ENCODE peak calls at places on chromosome 18, in five cellular contexts. One of them, this sample, is unnamed.

GRCh38 chr18:41144444-41144843 is 810.6 kb upstream of the PIK3C3 start:
- DNase-seq in GM12878: no peak
- DNase-seq in HL-60: no peak
- DNase-seq in A549: no peak
- DNase-seq in Panc1: no peak
- DNase-seq in this sample: no peak

GRCh38 chr18:78739843-78740677 is 239.6 kb upstream of the SALL3 start:
- DNase-seq in HL-60: no peak
- DNase-seq in A549: no peak
- DNase-seq in Panc1: no peak
- DNase-seq in GM12878: no peak
- DNase-seq in this sample: no peak

GRCh38 chr18:76412818-76413565 is 82.0 kb downstream of the ZNF516 start:
- DNase-seq in HL-60: no peak
- DNase-seq in Panc1: no peak
- DNase-seq in A549: no peak
- DNase-seq in GM12878: no peak
- DNase-seq in this sample: no peak

GRCh38 chr18:4181882-4182568 is 273.1 kb downstream of the DLGAP1 start:
- DNase-seq in A549: no peak
- DNase-seq in Panc1: no peak
- DNase-seq in HL-60: no peak
- DNase-seq in GM12878: no peak
- DNase-seq in this sample: no peak

GRCh38 chr18:63378919-63379638 is 12.1 kb upstream of the KDSR start:
- DNase-seq in GM12878: no peak
- DNase-seq in A549: no peak
- DNase-seq in Panc1: no peak
- DNase-seq in HL-60: no peak
- DNase-seq in this sample: no peak

GRCh38 chr18:55650363-55650870 is 62.4 kb upstream of the TCF4 start:
- DNase-seq in HL-60: no peak
- DNase-seq in GM12878: no peak
- DNase-seq in Panc1: no peak
- DNase-seq in A549: no peak
- DNase-seq in this sample: no peak

GRCh38 chr18:9825571-9826073 is 60.2 kb upstream of the TXNDC2 start:
- DNase-seq in GM12878: no peak
- DNase-seq in HL-60: peak
- DNase-seq in Panc1: no peak
- DNase-seq in A549: peak
- DNase-seq in this sample: peak

GRCh38 chr18:9380101-9380500 is 45.5 kb downstream of the TWSG1 start:
- DNase-seq in HL-60: no peak
- DNase-seq in Panc1: no peak
- DNase-seq in A549: no peak
- DNase-seq in GM12878: no peak
- DNase-seq in this sample: no peak

GRCh38 chr18:55999641-56000040 is 411.6 kb upstream of the TCF4 start:
- DNase-seq in HL-60: no peak
- DNase-seq in A549: no peak
- DNase-seq in Panc1: no peak
- DNase-seq in GM12878: no peak
- DNase-seq in this sample: no peak

GRCh38 chr18:30588673-30589164 is 453.8 kb downstream of the DSC3 start:
- DNase-seq in Panc1: no peak
- DNase-seq in HL-60: no peak
- DNase-seq in GM12878: no peak
- DNase-seq in A549: no peak
- DNase-seq in this sample: no peak

GRCh38 chr18:9615973-9616559 is 1.7 kb upstream of the PPP4R1 start:
- DNase-seq in HL-60: no peak
- DNase-seq in GM12878: no peak
- DNase-seq in A549: no peak
- DNase-seq in Panc1: no peak
- DNase-seq in this sample: no peak

GRCh38 chr18:2970762-2971659 is 41.9 kb downstream of the LPIN2 start:
- DNase-seq in Panc1: no peak
- DNase-seq in HL-60: peak
- DNase-seq in GM12878: no peak
- DNase-seq in A549: no peak
- DNase-seq in this sample: no peak

GRCh38 chr18:55875330-55875933 is 287.4 kb upstream of the TCF4 start:
- DNase-seq in Panc1: no peak
- DNase-seq in A549: no peak
- DNase-seq in HL-60: no peak
- DNase-seq in GM12878: no peak
- DNase-seq in this sample: no peak

GRCh38 chr18:39742015-39742466 is 2176.4 kb upstream of the CELF4 start:
- DNase-seq in GM12878: no peak
- DNase-seq in HL-60: no peak
- DNase-seq in Panc1: no peak
- DNase-seq in A549: no peak
- DNase-seq in this sample: no peak

GRCh38 chr18:30446605-30447004 is 595.9 kb downstream of the DSC3 start:
- DNase-seq in Panc1: no peak
- DNase-seq in GM12878: no peak
- DNase-seq in A549: no peak
- DNase-seq in HL-60: no peak
- DNase-seq in this sample: no peak

GRCh38 chr18:72544092-72544886 is at the start of gene CBLN2:
- DNase-seq in HL-60: peak
- DNase-seq in Panc1: no peak
- DNase-seq in GM12878: no peak
- DNase-seq in A549: peak
- DNase-seq in this sample: no peak

GRCh38 chr18:77057043-77057442 is 75.5 kb downstream of the MBP start:
- DNase-seq in HL-60: no peak
- DNase-seq in Panc1: no peak
- DNase-seq in GM12878: no peak
- DNase-seq in A549: no peak
- DNase-seq in this sample: no peak

GRCh38 chr18:55588001-55588875 is at the start of gene TCF4:
- DNase-seq in Panc1: no peak
- DNase-seq in HL-60: peak
- DNase-seq in GM12878: no peak
- DNase-seq in A549: peak
- DNase-seq in this sample: no peak

GRCh38 chr18:58682429-58683069 is 11.3 kb downstream of the MALT1 start:
- DNase-seq in GM12878: no peak
- DNase-seq in Panc1: no peak
- DNase-seq in A549: no peak
- DNase-seq in HL-60: no peak
- DNase-seq in this sample: peak

GRCh38 chr18:43774497-43774896 is 497.2 kb upstream of the SYT4 start:
- DNase-seq in GM12878: no peak
- DNase-seq in A549: no peak
- DNase-seq in HL-60: no peak
- DNase-seq in Panc1: no peak
- DNase-seq in this sample: no peak

GRCh38 chr18:9323750-9324445 is 10.7 kb upstream of the TWSG1 start:
- DNase-seq in A549: no peak
- DNase-seq in HL-60: no peak
- DNase-seq in GM12878: no peak
- DNase-seq in Panc1: no peak
- DNase-seq in this sample: no peak

GRCh38 chr18:77249583-77250500 is at the start of gene GALR1:
- DNase-seq in HL-60: no peak
- DNase-seq in GM12878: no peak
- DNase-seq in Panc1: no peak
- DNase-seq in A549: no peak
- DNase-seq in this sample: no peak

GRCh38 chr18:22846088-22846683 is 86.9 kb upstream of the RBBP8 start:
- DNase-seq in HL-60: no peak
- DNase-seq in Panc1: no peak
- DNase-seq in GM12878: no peak
- DNase-seq in A549: peak
- DNase-seq in this sample: peak

GRCh38 chr18:60892855-60893254 is 440.4 kb upstream of the CDH20 start:
- DNase-seq in Panc1: no peak
- DNase-seq in HL-60: peak
- DNase-seq in GM12878: no peak
- DNase-seq in A549: no peak
- DNase-seq in this sample: peak

DNA sequence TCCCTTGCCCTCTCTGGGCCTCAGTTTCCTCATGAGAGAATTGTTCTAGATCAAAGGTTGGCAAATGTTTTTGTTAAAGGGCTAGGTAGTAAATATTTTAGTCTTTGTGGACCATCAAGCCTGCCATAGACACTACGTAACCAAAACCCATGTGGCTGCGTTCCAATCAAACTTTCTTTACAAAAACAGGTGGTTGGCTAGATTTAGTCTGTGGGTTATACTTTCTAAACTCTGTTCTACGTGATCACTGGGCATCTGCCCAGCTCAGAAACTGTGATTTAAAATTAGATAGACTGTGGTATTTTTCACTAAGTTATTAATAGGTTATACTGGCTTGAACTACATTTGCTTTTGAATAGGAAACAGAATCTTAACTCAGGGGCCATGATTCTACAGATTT is 149.8 kb upstream of the DCC start:
- DNase-seq in Panc1: no peak
- DNase-seq in A549: no peak
- DNase-seq in HL-60: no peak
- DNase-seq in GM12878: peak
- DNase-seq in this sample: no peak
- TF ChIP-seq REST in Panc1: no peak
- TF ChIP-seq REST in A549: no peak
- TF ChIP-seq REST in HL-60: no peak
- TF ChIP-seq REST in GM12878: no peak
- TF ChIP-seq REST in this sample: no peak

GRCh38 chr18:70139138-70139537 is 66.3 kb downstream of the RTTN start:
- DNase-seq in GM12878: no peak
- DNase-seq in HL-60: no peak
- DNase-seq in A549: no peak
- DNase-seq in Panc1: no peak
- DNase-seq in this sample: no peak

GRCh38 chr18:70132999-70133398 is 72.5 kb downstream of the RTTN start:
- DNase-seq in Panc1: peak
- DNase-seq in GM12878: no peak
- DNase-seq in A549: no peak
- DNase-seq in HL-60: no peak
- DNase-seq in this sample: no peak

DNA sequence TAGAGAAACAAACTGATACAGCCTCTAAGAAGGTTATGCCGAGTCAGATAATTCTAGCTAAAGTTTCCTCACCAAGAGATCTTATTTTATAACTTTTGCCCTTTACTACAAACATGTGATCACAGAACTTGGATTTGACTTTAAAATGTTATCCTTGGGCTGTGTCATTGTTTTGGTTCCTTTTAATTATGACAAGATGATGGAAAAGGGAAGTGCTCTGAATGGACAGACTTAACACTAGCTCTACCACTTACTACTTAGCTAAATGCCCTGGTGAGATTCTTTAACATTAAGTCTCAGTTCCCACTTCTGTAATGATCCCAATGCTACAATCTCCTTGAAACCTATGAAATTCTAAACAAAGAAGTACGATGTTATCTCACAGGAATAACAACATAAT is 69.9 kb downstream of the RTTN start:
- DNase-seq in GM12878: no peak
- DNase-seq in HL-60: no peak
- DNase-seq in A549: no peak
- DNase-seq in Panc1: no peak
- DNase-seq in this sample: no peak
- TF ChIP-seq REST in GM12878: no peak
- TF ChIP-seq REST in HL-60: no peak
- TF ChIP-seq REST in A549: no peak
- TF ChIP-seq REST in Panc1: no peak
- TF ChIP-seq REST in this sample: no peak

GRCh38 chr18:74499633-74500032 is 3.5 kb downstream of the CNDP2 start:
- DNase-seq in A549: no peak
- DNase-seq in HL-60: peak
- DNase-seq in Panc1: no peak
- DNase-seq in GM12878: peak
- DNase-seq in this sample: no peak
- TF ChIP-seq REST in A549: no peak
- TF ChIP-seq REST in HL-60: no peak
- TF ChIP-seq REST in Panc1: no peak
- TF ChIP-seq REST in GM12878: no peak
- TF ChIP-seq REST in this sample: no peak

DNA sequence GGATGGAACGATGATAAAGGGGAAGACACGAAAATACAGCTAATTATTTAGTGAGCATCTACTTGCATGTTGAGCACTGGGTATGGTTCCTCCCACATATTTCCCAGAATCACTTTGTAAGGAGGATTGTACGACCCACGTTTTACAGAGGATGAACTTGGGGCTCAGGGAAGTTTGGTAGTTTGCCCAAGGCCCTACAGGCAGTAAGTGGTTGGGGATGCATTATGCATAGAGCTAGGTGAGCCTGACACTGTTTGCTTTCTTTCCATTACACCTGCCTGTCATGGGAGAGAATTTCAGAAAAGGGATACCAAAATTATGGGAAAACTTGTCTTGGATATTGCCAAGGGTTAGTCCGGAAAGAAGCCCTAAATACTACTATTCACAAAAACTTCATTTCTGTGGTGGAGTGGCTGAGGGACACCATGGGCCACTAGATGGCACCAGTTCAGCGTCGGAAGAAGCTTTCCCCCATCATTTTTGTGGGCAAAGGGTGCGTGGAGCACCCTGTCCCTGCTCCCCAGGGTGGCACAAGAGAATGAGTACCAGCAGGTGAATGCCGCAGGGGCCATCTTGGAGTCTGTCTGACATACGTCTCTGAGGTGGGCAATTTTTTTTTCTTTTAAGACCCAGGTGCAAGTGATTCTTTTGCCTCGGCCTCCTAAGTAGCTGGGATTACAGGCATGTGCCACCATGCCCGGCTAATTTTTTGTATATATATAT is 23.5 kb upstream of the C18orf32 start:
- DNase-seq in Panc1: no peak
- DNase-seq in GM12878: no peak
- DNase-seq in A549: peak
- DNase-seq in HL-60: peak
- DNase-seq in this sample: peak
- TF ChIP-seq REST in Panc1: no peak
- TF ChIP-seq REST in GM12878: no peak
- TF ChIP-seq REST in A549: no peak
- TF ChIP-seq REST in HL-60: no peak
- TF ChIP-seq REST in this sample: no peak

GRCh38 chr18:13614318-13614643 is 112.1 kb downstream of the FAM210A start:
- DNase-seq in A549: no peak
- DNase-seq in HL-60: no peak
- DNase-seq in Panc1: no peak
- DNase-seq in GM12878: no peak
- DNase-seq in this sample: no peak
- TF ChIP-seq REST in A549: no peak
- TF ChIP-seq REST in HL-60: no peak
- TF ChIP-seq REST in Panc1: no peak
- TF ChIP-seq REST in GM12878: no peak
- TF ChIP-seq REST in this sample: no peak

DNA sequence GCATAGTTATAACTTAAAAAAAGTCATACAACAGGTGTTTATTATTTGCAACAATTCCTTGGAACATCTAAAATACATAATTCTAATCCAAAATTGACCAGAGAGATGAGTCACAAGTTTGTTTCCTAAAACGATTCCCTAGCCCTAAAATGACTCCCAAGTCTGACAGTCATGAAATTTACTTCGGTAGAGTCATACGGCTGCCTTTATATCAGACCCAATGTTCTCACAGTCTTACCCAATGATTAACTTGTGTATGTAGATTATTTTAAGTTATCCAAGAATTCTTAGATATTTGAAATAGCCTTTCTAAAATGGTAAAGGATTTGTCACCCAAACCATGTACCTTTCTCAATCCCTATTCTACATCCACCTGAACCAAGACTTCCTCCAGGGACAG is 174.9 kb downstream of the LAMA1 start:
- DNase-seq in GM12878: no peak
- DNase-seq in HL-60: no peak
- DNase-seq in A549: no peak
- DNase-seq in Panc1: no peak
- DNase-seq in this sample: no peak
- TF ChIP-seq REST in GM12878: no peak
- TF ChIP-seq REST in HL-60: no peak
- TF ChIP-seq REST in A549: no peak
- TF ChIP-seq REST in Panc1: no peak
- TF ChIP-seq REST in this sample: no peak

This sample was measured in HCT116.